ENCODE peak calls at places on chromosomes 4 and X, in seven cellular contexts. L, P, D, W, C, R and E are unnamed samples. For H3K4me1, the result is how much of the 10 kb centered on the place peaks cover.

GRCh38 chrX:72247206-72247944 is 8.5 kb upstream of the ERCC6L start:
- DNase-seq in L (no peak), P (no peak), D (no peak), W (no peak), C (peak), R (peak), E (no peak)

GRCh38 chr4:98827661-98828060 is 101.3 kb downstream of the EIF4E start:
- DNase-seq in L (no peak), P (no peak), D (no peak), W (no peak), C (no peak), R (no peak), E (no peak)

GRCh38 chrX:45324941-45325340 is 124.3 kb upstream of the DIPK2B start:
- DNase-seq in L (no peak), P (no peak), D (no peak), W (no peak), C (no peak), R (no peak), E (no peak)

GRCh38 chr4:78237360-78237759 is 180.2 kb downstream of the FRAS1 start:
- DNase-seq in L (no peak), P (no peak), D (no peak), W (no peak), C (no peak), R (no peak), E (no peak)

GRCh38 chr4:68906238-68907137 is 45.1 kb downstream of the UGT2A3 start:
- DNase-seq in L (peak), P (no peak), D (no peak), W (no peak), C (no peak), R (peak), E (peak)

GRCh38 chr4:148211533-148211932 is 230.7 kb downstream of the NR3C2 start:
- DNase-seq in L (no peak), P (no peak), D (no peak), W (no peak), C (no peak), R (no peak), E (no peak)

GRCh38 chr4:113537183-113537977 is 224.2 kb downstream of the CAMK2D start:
- DNase-seq in L (no peak), P (no peak), D (peak), W (no peak), C (no peak), R (no peak), E (no peak)

GRCh38 chr4:121459056-121459455 is 78.2 kb upstream of the QRFPR start:
- DNase-seq in L (no peak), P (no peak), D (no peak), W (no peak), C (no peak), R (no peak), E (no peak)

GRCh38 chr4:93203708-93204107 is 624.8 kb upstream of the ATOH1 start:
- DNase-seq in L (no peak), P (no peak), D (no peak), W (no peak), C (no peak), R (no peak), E (no peak)

GRCh38 chr4:169975837-169976796 is 50.1 kb downstream of the MFAP3L start:
- DNase-seq in L (no peak), P (no peak), D (no peak), W (no peak), C (peak), R (no peak), E (no peak)
- H3K4me3 ChIP-seq in L (no peak), P (no peak), D (no peak), W (no peak), C (no peak), R (no peak), E (no peak)

GRCh38 chr4:2713337-2713736 is 42.8 kb downstream of the TNIP2 start:
- DNase-seq in L (no peak), P (no peak), D (no peak), W (no peak), C (no peak), R (no peak), E (no peak)

GRCh38 chr4:2714071-2714770 is 41.9 kb downstream of the TNIP2 start:
- DNase-seq in L (no peak), P (no peak), D (peak), W (no peak), C (no peak), R (peak), E (no peak)

GRCh38 chr4:2714918-2715317 is 41.2 kb downstream of the TNIP2 start:
- DNase-seq in L (no peak), P (no peak), D (no peak), W (no peak), C (no peak), R (no peak), E (no peak)

GRCh38 chr4:2715426-2715825 is 40.7 kb downstream of the TNIP2 start:
- DNase-seq in L (no peak), P (no peak), D (no peak), W (no peak), C (no peak), R (no peak), E (no peak)

DNA sequence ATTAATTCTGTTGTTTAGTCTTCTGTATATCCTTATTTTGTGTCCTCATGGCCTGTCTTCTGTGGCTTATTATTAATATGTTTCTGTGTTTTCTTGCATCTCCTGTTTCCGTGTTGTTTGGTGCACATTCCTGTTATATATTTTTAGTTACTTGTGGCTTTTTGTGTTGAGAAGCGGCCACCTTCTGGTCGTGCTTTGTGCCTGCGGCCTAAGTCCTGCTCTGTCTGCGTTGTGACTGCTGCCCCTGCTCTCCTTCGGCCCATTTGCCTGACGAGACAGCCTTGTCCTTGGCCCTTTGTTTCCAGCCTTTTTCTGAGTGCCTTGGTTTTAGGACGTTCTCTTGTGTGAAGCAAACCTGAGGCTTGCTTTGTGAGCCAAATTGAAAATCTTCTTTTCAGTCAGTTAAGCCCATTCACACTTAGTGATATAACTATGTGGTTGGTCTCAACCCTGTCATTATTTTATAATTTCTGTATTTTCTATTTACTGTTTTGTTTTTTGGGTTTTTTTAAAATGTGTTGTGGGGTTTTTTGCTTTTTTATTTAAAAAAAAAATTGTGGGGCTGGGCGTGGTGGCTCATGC is 43.8 kb downstream of the TNIP2 start:
- DNase-seq in L (no peak), P (no peak), D (no peak), W (no peak), C (no peak), R (no peak), E (peak)
- H3K4me1 ChIP-seq in L (under half), P (under half), D (under half), W (under half), C (under half), R (under half), E (under half)

GRCh38 chr4:6364146-6364545 is 94.5 kb downstream of the WFS1 start:
- DNase-seq in L (no peak), P (no peak), D (no peak), W (no peak), C (no peak), R (no peak), E (no peak)
- H3K27ac ChIP-seq in L (no peak), P (no peak), D (no peak), W (no peak), C (no peak), R (no peak), E (no peak)

DNA sequence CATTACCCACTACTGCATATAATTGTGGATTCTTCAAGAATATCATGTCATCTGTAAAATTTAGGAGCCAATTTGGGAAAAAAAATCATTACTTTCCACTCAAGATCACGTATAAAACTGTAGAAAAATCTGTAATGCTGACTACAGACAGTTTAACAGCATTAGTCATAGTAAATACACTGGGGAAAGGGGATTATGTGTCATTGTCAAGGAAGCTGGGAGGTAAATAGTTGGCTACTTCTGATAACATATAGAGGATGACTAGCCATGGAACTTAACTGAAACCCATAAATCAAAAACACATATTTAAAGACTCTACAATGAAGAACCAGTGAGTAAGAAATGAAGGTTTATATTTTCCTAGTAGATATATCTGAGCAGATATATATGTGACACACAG is 1666.4 kb upstream of the IGFBP7 start:
- DNase-seq in L (no peak), P (no peak), D (no peak), W (no peak), C (no peak), R (no peak), E (no peak)
- H3K4me3 ChIP-seq in L (no peak), P (no peak), D (no peak), W (no peak), C (no peak), R (no peak), E (no peak)